ENCODE peak calls at places on chromosomes 13 and 19, in five cellular contexts. T is CD4-positive, CD25-positive, alpha-beta regulatory T cell; G is fibroblast of lung; Q is pancreas; P is naive thymus-derived CD4-positive, alpha-beta T cell. R is an unnamed sample. For H3K36me3 and H3K9me3, the result is how much of the 10 kb centered on the place peaks cover.

GRCh38 chr19:2044709-2045500 is 6.1 kb downstream of the MKNK2 start:
- DNase-seq in T (no peak), G (no peak), Q (no peak), P (no peak), R (peak)

GRCh38 chr13:78700121-78700910 is 41.4 kb upstream of the OBI1 start:
- DNase-seq in T (no peak), G (peak), Q (no peak), P (no peak), R (no peak)

GRCh38 chr19:10644351-10645007 is 9.7 kb upstream of the ILF3 start:
- DNase-seq in T (peak), G (peak), Q (peak), P (peak), R (peak)

GRCh38 chr19:38115264-38115802 is 108.7 kb downstream of the DPF1 start:
- DNase-seq in T (peak), G (no peak), Q (no peak), P (no peak), R (no peak)

GRCh38 chr13:49214917-49215376 is 5.2 kb upstream of the MLNR start:
- DNase-seq in T (peak), G (peak), Q (no peak), P (peak), R (peak)

GRCh38 chr19:46717034-46717715 is at the start of gene PRKD2:
- DNase-seq in T (peak), G (peak), Q (peak), P (peak), R (peak)

GRCh38 chr13:48232420-48233096 is 448 bp upstream of the ITM2B start:
- DNase-seq in T (no peak), G (no peak), Q (no peak), P (no peak), R (no peak)

GRCh38 chr19:1234670-1235380 is 3.0 kb downstream of the CBARP start:
- DNase-seq in T (no peak), G (no peak), Q (no peak), P (no peak), R (no peak)

GRCh38 chr13:76336889-76337844 is 549.0 kb downstream of the KCTD12 start:
- DNase-seq in T (no peak), G (no peak), Q (no peak), P (no peak), R (no peak)

GRCh38 chr13:99256709-99257108 is 1.5 kb downstream of the GPR18 start:
- DNase-seq in T (no peak), G (peak), Q (no peak), P (no peak), R (peak)

GRCh38 chr13:29104461-29104860 is 284.3 kb downstream of the MTUS2 start:
- DNase-seq in T (no peak), G (no peak), Q (no peak), P (no peak), R (no peak)

GRCh38 chr19:3969435-3970312 is 1.2 kb downstream of the DAPK3 start:
- DNase-seq in T (no peak), G (peak), Q (no peak), P (no peak), R (no peak)

GRCh38 chr19:3966051-3967017 is 4.6 kb downstream of the DAPK3 start:
- DNase-seq in T (no peak), G (no peak), Q (no peak), P (no peak), R (no peak)

GRCh38 chr19:3970808-3971598 is at the start of gene DAPK3:
- DNase-seq in T (peak), G (peak), Q (peak), P (peak), R (peak)

GRCh38 chr19:3970313-3970807 is 539 bp downstream of the DAPK3 start:
- DNase-seq in T (no peak), G (no peak), Q (no peak), P (no peak), R (no peak)

GRCh38 chr19:3968556-3969434 is 2.1 kb downstream of the DAPK3 start:
- DNase-seq in T (no peak), G (peak), Q (no peak), P (no peak), R (no peak)
- H3K36me3 ChIP-seq in T (under half), G (under half), Q (under half), P (under half), R (under half)

GRCh38 chr19:44176590-44176989 is 11.7 kb downstream of the ZNF226 start:
- DNase-seq in T (no peak), G (peak), Q (no peak), P (no peak), R (no peak)
- H3K9me3 ChIP-seq in T (half or more), G (under half), Q (under half), P (half or more), R (under half)

GRCh38 chr13:112908342-112908741 is 60.7 kb upstream of the MCF2L start:
- DNase-seq in T (no peak), G (no peak), Q (no peak), P (no peak), R (peak)
- H3K4me3 ChIP-seq in T (no peak), G (no peak), Q (no peak), P (no peak), R (no peak)

DNA sequence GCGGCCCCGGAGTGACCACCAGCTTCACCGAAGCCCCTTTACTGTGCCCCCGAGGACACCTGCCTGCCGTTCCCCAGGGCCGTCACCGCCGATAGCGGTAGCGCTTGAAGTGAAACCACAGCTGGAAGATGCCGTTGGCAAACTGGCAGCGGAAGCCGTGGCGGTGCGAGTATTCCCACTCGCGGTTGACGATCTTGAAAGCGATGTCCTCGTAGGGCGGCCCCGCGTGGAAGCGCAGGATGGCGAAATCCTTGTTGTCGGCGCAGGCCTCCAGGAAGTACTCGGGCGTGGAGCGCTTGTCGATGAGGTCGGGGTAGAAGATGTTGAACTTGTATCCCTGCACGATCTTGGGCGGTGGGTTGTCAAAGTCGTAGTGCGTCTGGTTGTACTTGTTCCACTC is 5.2 kb upstream of the TBXA2R start:
- DNase-seq in T (no peak), G (no peak), Q (peak), P (no peak), R (no peak)
- H3K36me3 ChIP-seq in T (under half), G (under half), Q (under half), P (under half), R (under half)

R was measured in Karpas-422.